ENCODE peak calls at places on chromosomes 11 and 22, in seven cellular contexts. T, W, M, L, D, H and S are unnamed samples.

GRCh38 chr11:587978-588380 is 11.7 kb downstream of the PHRF1 start:
- DNase-seq in M (peak), T (peak), H (peak), L (peak), D (no peak), W (no peak), S (peak)

GRCh38 chr11:937853-938261 is 12.2 kb downstream of the AP2A2 start:
- DNase-seq in T (no peak), W (no peak), M (peak), H (no peak), D (no peak), L (no peak), S (no peak)

GRCh38 chr22:49657275-49657973 is 170.2 kb downstream of the BRD1 start:
- DNase-seq in D (peak), T (no peak), M (peak), W (no peak), L (peak), H (no peak), S (peak)

GRCh38 chr11:2776351-2777061 is 76.7 kb upstream of the KCNQ1OT1 start:
- DNase-seq in W (no peak), L (no peak), D (no peak), H (no peak), T (no peak), M (no peak), S (peak)

GRCh38 chr11:60834742-60835141 is 7.2 kb upstream of the CCDC86 start:
- DNase-seq in H (no peak), W (no peak), D (no peak), T (no peak), L (no peak), M (no peak), S (no peak)

GRCh38 chr22:24810043-24810749 is 4.2 kb downstream of the SGSM1 start:
- DNase-seq in D (no peak), M (no peak), L (no peak), T (no peak), H (peak), W (peak), S (no peak)

GRCh38 chr11:13940611-13941256 is 21.8 kb upstream of the SPON1 start:
- DNase-seq in M (peak), W (no peak), L (peak), D (no peak), H (no peak), T (no peak), S (no peak)

GRCh38 chr22:49934891-49935557 is 16.6 kb downstream of the CRELD2 start:
- DNase-seq in H (peak), T (peak), W (peak), D (peak), M (no peak), L (peak), S (peak)

GRCh38 chr22:22618448-22618847 is 26.0 kb upstream of the GGTLC2 start:
- DNase-seq in M (no peak), L (no peak), T (no peak), W (no peak), H (no peak), D (no peak), S (no peak)

GRCh38 chr11:2943711-2944118 is 14.5 kb upstream of the PHLDA2 start:
- DNase-seq in W (no peak), D (no peak), T (no peak), H (no peak), M (peak), L (no peak), S (no peak)

GRCh38 chr11:86192858-86193257 is 51.7 kb upstream of the EED start:
- DNase-seq in W (no peak), H (no peak), M (peak), T (no peak), L (no peak), D (no peak), S (no peak)

GRCh38 chr22:31337178-31337577 is 9.0 kb downstream of the PATZ1 start:
- DNase-seq in H (no peak), D (no peak), M (peak), T (peak), L (no peak), W (no peak), S (no peak)

GRCh38 chr22:43923191-43923590 is 414 bp upstream of the PNPLA3 start:
- DNase-seq in W (no peak), T (no peak), L (peak), H (no peak), M (no peak), D (no peak), S (no peak)

GRCh38 chr22:21791635-21792625 is 56.3 kb upstream of the YPEL1 start:
- DNase-seq in H (no peak), L (no peak), W (no peak), T (peak), D (no peak), M (no peak), S (no peak)

GRCh38 chr22:40302149-40302548 is 44.2 kb upstream of the ADSL start:
- DNase-seq in M (no peak), T (no peak), D (no peak), L (no peak), H (no peak), W (no peak), S (no peak)

GRCh38 chr11:14578551-14578956 is 58.4 kb upstream of the PSMA1 start:
- DNase-seq in H (no peak), M (peak), D (peak), L (peak), W (no peak), T (peak), S (peak)

GRCh38 chr22:35742342-35743100 is 24.8 kb downstream of the APOL5 start:
- DNase-seq in M (no peak), W (no peak), T (peak), H (peak), L (no peak), D (no peak), S (no peak)

GRCh38 chr11:76123243-76123642 is 83.1 kb downstream of the WNT11 start:
- DNase-seq in T (no peak), D (no peak), L (no peak), W (no peak), M (no peak), H (no peak), S (no peak)

GRCh38 chr11:120590472-120590871 is 78.9 kb downstream of the GRIK4 start:
- DNase-seq in D (no peak), W (no peak), H (no peak), T (peak), L (no peak), M (no peak), S (no peak)

GRCh38 chr11:78929092-78929905 is 354.6 kb upstream of the NARS2 start:
- DNase-seq in H (no peak), L (no peak), M (no peak), T (no peak), W (no peak), D (no peak), S (no peak)

GRCh38 chr22:37010976-37011375 is 8.3 kb downstream of the TST start:
- DNase-seq in L (no peak), H (no peak), T (no peak), W (no peak), M (peak), D (no peak), S (no peak)

GRCh38 chr22:25334091-25334490 is 114.7 kb downstream of the CRYBB2 start:
- DNase-seq in M (peak), L (no peak), W (no peak), H (no peak), D (no peak), T (peak), S (no peak)

GRCh38 chr11:40125054-40125453 is 1334.4 kb downstream of the LRRC4C start:
- DNase-seq in W (no peak), D (no peak), L (no peak), H (no peak), T (no peak), M (no peak), S (no peak)

GRCh38 chr11:66976048-66976467 is 954 bp downstream of the C11orf86 start:
- DNase-seq in T (no peak), D (no peak), W (no peak), L (no peak), M (no peak), H (no peak), S (no peak)

GRCh38 chr11:33703234-33703633 is 2.6 kb upstream of the C11orf91 start:
- DNase-seq in D (no peak), W (no peak), L (no peak), H (no peak), T (no peak), M (peak), S (no peak)

GRCh38 chr22:30774566-30774965 is 79.9 kb downstream of the OSBP2 start:
- DNase-seq in T (no peak), M (no peak), L (no peak), D (no peak), W (no peak), H (no peak), S (no peak)

GRCh38 chr11:44408141-44408540 is 98.2 kb upstream of the ALX4 start:
- DNase-seq in W (no peak), H (no peak), M (no peak), L (no peak), T (no peak), D (no peak), S (no peak)

GRCh38 chr22:27377901-27378300 is 423.7 kb downstream of the MN1 start:
- DNase-seq in T (no peak), H (no peak), W (no peak), M (peak), D (no peak), L (no peak), S (no peak)

GRCh38 chr11:118437046-118437735 is 899 bp downstream of the KMT2A start:
- DNase-seq in L (peak), M (peak), T (peak), W (peak), D (no peak), H (peak), S (peak)

GRCh38 chr11:70574725-70575347 is 176.5 kb downstream of the CTTN start:
- DNase-seq in D (no peak), L (no peak), M (no peak), T (no peak), W (no peak), H (no peak), S (peak)

GRCh38 chr11:57069942-57070341 is 81.2 kb downstream of the OR5AK2 start:
- DNase-seq in L (no peak), T (no peak), M (no peak), D (no peak), W (no peak), H (no peak), S (no peak)

GRCh38 chr11:79438631-79439429 is 2.0 kb downstream of the TENM4 start:
- DNase-seq in W (peak), D (no peak), T (peak), H (peak), L (no peak), M (no peak), S (no peak)